ENCODE peak calls at places on chromosomes 7 and 10, in seven cellular contexts. E, G, M, V, L, K and F are unnamed samples.

GRCh38 chr10:5890519-5890878 is 456 bp downstream of the FBH1 start:
- DNase-seq in G (no peak), L (peak; percentile 33), E (peak; percentile 48), M (no peak), K (peak; percentile 14), V (peak; percentile 43), F (no peak)

GRCh38 chr10:129501652-129502436 is 34.8 kb downstream of the MGMT start:
- DNase-seq in E (no peak), M (no peak), L (no peak), V (no peak), G (peak; percentile 40), K (no peak), F (no peak)

GRCh38 chr7:149071641-149072437 is 18.7 kb downstream of the ZNF786 start:
- DNase-seq in V (no peak), M (no peak), G (no peak), E (peak; percentile 15), K (peak; percentile 18), L (no peak), F (no peak)

GRCh38 chr10:121466424-121466823 is 131.8 kb downstream of the FGFR2 start:
- DNase-seq in M (no peak), G (no peak), V (no peak), K (no peak), E (no peak), L (no peak), F (no peak)

GRCh38 chr7:25770235-25770634 is 381.8 kb upstream of the NFE2L3 start:
- DNase-seq in M (no peak), V (no peak), L (no peak), K (no peak), G (no peak), E (no peak), F (no peak)

GRCh38 chr7:157955383-157955999 is 618.7 kb downstream of the DNAJB6 start:
- DNase-seq in M (no peak), L (no peak), E (no peak), K (no peak), V (no peak), G (no peak), F (no peak)

GRCh38 chr10:131881104-131881880 is 19.5 kb upstream of the PPP2R2D start:
- DNase-seq in G (no peak), V (peak; percentile 24), M (no peak), L (no peak), K (no peak), E (no peak), F (no peak)

GRCh38 chr10:95295031-95295755 is 4.4 kb upstream of the PDLIM1 start:
- DNase-seq in E (peak; percentile 52), V (peak; percentile 93), M (no peak), K (no peak), L (no peak), G (no peak), F (no peak)

GRCh38 chr7:117807688-117808087 is 65.6 kb downstream of the CTTNBP2 start:
- DNase-seq in G (no peak), M (peak; percentile 30), E (no peak), K (no peak), V (no peak), L (no peak), F (no peak)

GRCh38 chr10:124155781-124156401 is 62.5 kb upstream of the CHST15 start:
- DNase-seq in G (no peak), K (no peak), M (no peak), V (no peak), E (peak; percentile 36), L (no peak), F (no peak)

GRCh38 chr7:5629941-5630340 is 151.5 kb downstream of the RNF216 start:
- DNase-seq in M (no peak), V (peak; percentile 34), G (peak; percentile 69), K (no peak), E (peak; percentile 92), L (no peak), F (peak; percentile 42)

GRCh38 chr10:131846224-131847101 is 54.3 kb upstream of the PPP2R2D start:
- DNase-seq in G (no peak), K (no peak), M (no peak), L (no peak), V (no peak), E (no peak), F (no peak)

GRCh38 chr10:102601639-102602038 is 42.6 kb upstream of the TRIM8 start:
- DNase-seq in K (no peak), M (no peak), L (no peak), E (no peak), G (no peak), V (no peak), F (no peak)

GRCh38 chr10:63375458-63375857 is 90.3 kb downstream of the JMJD1C start:
- DNase-seq in G (no peak), M (no peak), V (no peak), E (peak; percentile 42), K (no peak), L (no peak), F (no peak)

GRCh38 chr7:79770053-79770452 is 316.6 kb upstream of the MAGI2 start:
- DNase-seq in V (no peak), L (no peak), M (no peak), K (no peak), G (no peak), E (no peak), F (no peak)

GRCh38 chr7:118153551-118154177 is 30.3 kb upstream of the LSM8 start:
- DNase-seq in E (peak; percentile 42), G (no peak), L (no peak), K (no peak), M (peak; percentile 14), V (peak; percentile 54), F (no peak)

GRCh38 chr10:59675812-59676211 is 33.8 kb downstream of the SLC16A9 start:
- DNase-seq in G (no peak), L (no peak), K (peak; percentile 20), E (peak; percentile 26), V (no peak), M (no peak), F (no peak)

GRCh38 chr7:98203261-98203963 is 7.8 kb upstream of the BHLHA15 start:
- DNase-seq in E (no peak), M (no peak), L (no peak), G (no peak), V (no peak), K (no peak), F (no peak)

GRCh38 chr10:19652750-19653149 is 163.5 kb upstream of the PLXDC2 start:
- DNase-seq in K (no peak), M (no peak), G (no peak), L (no peak), V (no peak), E (no peak), F (no peak)

GRCh38 chr7:79199266-79199665 is 254.2 kb downstream of the MAGI2 start:
- DNase-seq in V (no peak), K (no peak), G (no peak), E (peak; percentile 2), M (no peak), L (no peak), F (no peak)

GRCh38 chr7:155459867-155460461 is 2.0 kb downstream of the EN2 start:
- DNase-seq in E (no peak), L (no peak), M (no peak), G (no peak), V (no peak), K (no peak), F (no peak)

GRCh38 chr7:52168085-52168484 is 851.5 kb upstream of the COBL start:
- DNase-seq in L (no peak), G (no peak), K (no peak), V (peak; percentile 4), M (no peak), E (no peak), F (no peak)

GRCh38 chr7:1935176-1936005 is 265.3 kb downstream of the ELFN1 start:
- DNase-seq in L (no peak), E (no peak), V (no peak), M (no peak), G (no peak), K (no peak), F (no peak)